ENCODE peak calls at places on chromosomes 1 and 21, in ten cellular contexts. T is substantia nigra; O is posterior cingulate gyrus; V is CD8-positive, alpha-beta memory T cell; J is T-helper 1 cell; L is C1 segment of cervical spinal cord; Q is stimulated activated CD8-positive, alpha-beta memory T cell treated with anti-CD3 and anti-CD28 coated beads, Interleukin-7, amount 100 ng/mL, for 1 hour; B is kidney; X is GM20000; N is lung. U is an unnamed sample.

GRCh38 chr1:56291374-56291841 is 288.0 kb downstream of the PLPP3 start:
- DNase-seq in L (no peak), O (no peak), X (no peak), T (no peak), V (no peak), J (no peak), B (peak; percentile 66), Q (no peak), N (no peak), U (no peak)

GRCh38 chr1:159938221-159938852 is 7.1 kb downstream of the IGSF9 start:
- DNase-seq in X (no peak), B (no peak), V (no peak), L (no peak), N (no peak), J (no peak), T (no peak), O (no peak), Q (no peak), U (no peak)

GRCh38 chr1:209202826-209203439 is 380.6 kb upstream of the CAMK1G start:
- DNase-seq in J (no peak), L (no peak), Q (no peak), V (no peak), X (peak; percentile 57), N (no peak), O (no peak), T (no peak), B (no peak), U (no peak)

GRCh38 chr1:9494936-9495758 is 44.1 kb upstream of the SLC25A33 start:
- DNase-seq in J (peak; percentile 43), Q (peak; percentile 13), T (no peak), X (peak; percentile 81), N (peak; percentile 32), O (peak; percentile 40), B (no peak), L (no peak), V (peak; percentile 72), U (peak; percentile 62)

GRCh38 chr1:87833158-87833557 is 504.5 kb downstream of the LMO4 start:
- DNase-seq in Q (no peak), V (no peak), O (no peak), B (peak; percentile 71), X (no peak), J (no peak), T (no peak), L (no peak), N (no peak), U (no peak)

GRCh38 chr1:172561252-172561651 is 28.3 kb downstream of the SUCO start:
- DNase-seq in X (no peak), O (no peak), L (no peak), V (no peak), Q (no peak), J (no peak), B (no peak), N (no peak), T (no peak), U (no peak)

GRCh38 chr1:31788825-31789256 is 24.7 kb upstream of the ADGRB2 start:
- DNase-seq in B (no peak), L (no peak), J (no peak), N (no peak), T (no peak), Q (no peak), V (no peak), X (peak; percentile 54), O (no peak), U (no peak)

GRCh38 chr1:228270032-228270431 is 62.2 kb downstream of the OBSCN start:
- DNase-seq in Q (no peak), B (no peak), N (no peak), O (no peak), V (no peak), T (no peak), J (no peak), X (no peak), L (no peak), U (no peak)

GRCh38 chr1:37177230-37177864 is 143.0 kb upstream of the GRIK3 start:
- DNase-seq in N (no peak), L (no peak), T (no peak), V (no peak), X (peak; percentile 18), B (no peak), O (no peak), Q (no peak), J (no peak), U (peak; percentile 39)

GRCh38 chr1:245353915-245354775 is 199.4 kb downstream of the KIF26B start:
- DNase-seq in X (no peak), Q (no peak), O (no peak), N (no peak), V (no peak), T (no peak), B (no peak), J (no peak), L (no peak), U (no peak)

GRCh38 chr21:31173881-31174555 is 135.7 kb upstream of the KRTAP19-8 start:
- DNase-seq in T (peak; percentile 54), L (peak; percentile 36), V (no peak), Q (no peak), X (no peak), N (no peak), J (no peak), B (no peak), O (peak; percentile 28), U (no peak)

GRCh38 chr21:33780631-33781030 is 135.0 kb downstream of the ATP5PO start:
- DNase-seq in N (no peak), V (no peak), X (no peak), J (no peak), O (no peak), L (no peak), T (no peak), Q (no peak), B (no peak), U (no peak)

GRCh38 chr1:243715285-243715684 is 134.8 kb downstream of the AKT3 start:
- DNase-seq in J (no peak), N (no peak), Q (no peak), B (no peak), O (no peak), V (no peak), L (no peak), X (no peak), T (no peak), U (no peak)

GRCh38 chr1:55698136-55698535 is 483.0 kb upstream of the USP24 start:
- DNase-seq in V (no peak), B (no peak), T (no peak), O (no peak), J (no peak), N (no peak), L (no peak), X (no peak), Q (no peak), U (no peak)

GRCh38 chr1:247077768-247078314 is 770 bp downstream of the ZNF670 start:
- DNase-seq in X (peak; percentile 34), J (no peak), B (no peak), N (no peak), L (no peak), V (no peak), T (no peak), Q (no peak), O (no peak), U (no peak)